ENCODE peak calls at places on chromosomes 7 and 10, in ten cellular contexts. H, X, W, N, M, P, Z, E, C and Y are unnamed samples.

GRCh38 chr10:28980264-28980663 is 302.9 kb downstream of the BAMBI start:
- DNase-seq in C (no peak), E (no peak), N (no peak), X (no peak), P (no peak), H (no peak), W (no peak), M (no peak), Z (no peak), Y (no peak)

GRCh38 chr7:107995184-107996071 is 7.5 kb downstream of the LAMB1 start:
- DNase-seq in M (no peak), H (no peak), Z (no peak), E (peak; percentile 56), P (no peak), N (no peak), W (no peak), X (no peak), C (peak; percentile 77), Y (no peak)

GRCh38 chr7:50531401-50531906 is 33.8 kb downstream of the DDC start:
- DNase-seq in E (no peak), P (no peak), W (no peak), N (no peak), H (no peak), Z (peak; percentile 37), C (no peak), X (peak; percentile 23), M (no peak), Y (no peak)

GRCh38 chr7:1355568-1356340 is 103.5 kb downstream of the MICALL2 start:
- DNase-seq in P (no peak), M (no peak), X (no peak), C (no peak), H (no peak), W (no peak), N (no peak), Z (no peak), E (no peak), Y (peak; percentile 80)

GRCh38 chr7:102469972-102470825 is 5.4 kb downstream of the LRWD1 start:
- DNase-seq in E (no peak), W (no peak), Z (no peak), C (no peak), M (no peak), N (no peak), P (no peak), X (no peak), H (peak; percentile 95), Y (peak; percentile 78)

GRCh38 chr7:1225462-1226154 is 7.1 kb upstream of the UNCX start:
- DNase-seq in E (no peak), H (no peak), Z (no peak), X (no peak), N (peak; percentile 68), P (no peak), W (no peak), C (no peak), M (no peak), Y (no peak)

GRCh38 chr10:132355297-132355696 is 23.3 kb downstream of the LRRC27 start:
- DNase-seq in M (no peak), P (no peak), N (no peak), H (no peak), Z (no peak), C (no peak), W (no peak), E (no peak), X (no peak), Y (peak; percentile 90)

GRCh38 chr7:43850348-43851116 is 18.8 kb downstream of the MRPS24 start:
- DNase-seq in P (no peak), E (peak; percentile 19), M (no peak), X (no peak), N (no peak), W (no peak), Z (no peak), C (no peak), H (no peak), Y (no peak)

GRCh38 chr7:28062197-28062988 is 118.2 kb downstream of the JAZF1 start:
- DNase-seq in H (peak; percentile 74), N (peak; percentile 77), Z (peak; percentile 70), E (peak; percentile 19), X (peak; percentile 61), P (peak; percentile 55), M (peak; percentile 10), W (peak; percentile 66), C (no peak), Y (no peak)

GRCh38 chr10:124636271-124636993 is 107.7 kb downstream of the FAM53B start:
- DNase-seq in C (no peak), Z (no peak), X (no peak), H (no peak), E (no peak), N (no peak), M (no peak), W (no peak), P (peak; percentile 62), Y (no peak)
- TF ChIP-seq CTCF in C (no peak), Z (no peak), X (peak; percentile 14), H (no peak), E (no peak), N (no peak), M (peak; percentile 48), W (no peak), P (peak; percentile 60), Y (no peak)

GRCh38 chr10:125144693-125145623 is 15.4 kb downstream of the CTBP2 start:
- DNase-seq in Z (no peak), C (no peak), X (no peak), E (no peak), H (no peak), P (peak; percentile 11), N (peak; percentile 53), M (no peak), W (no peak), Y (peak; percentile 55)
- TF ChIP-seq CTCF in Z (no peak), C (peak; percentile 57), X (peak; percentile 60), E (peak; percentile 44), H (peak; percentile 35), P (no peak), N (no peak), M (no peak), W (peak; percentile 58), Y (peak; percentile 75)

GRCh38 chr7:151859111-151859947 is 17.6 kb downstream of the PRKAG2 start:
- DNase-seq in H (peak; percentile 70), Z (no peak), P (no peak), X (no peak), N (no peak), M (no peak), C (no peak), W (peak; percentile 51), E (no peak), Y (peak; percentile 61)
- TF ChIP-seq CTCF in H (no peak), Z (no peak), P (no peak), X (no peak), N (no peak), M (no peak), C (no peak), W (no peak), E (no peak), Y (no peak)

GRCh38 chr10:88493676-88494483 is 89.2 kb downstream of the RNLS start:
- DNase-seq in X (no peak), E (no peak), C (no peak), W (no peak), Z (no peak), H (no peak), M (no peak), N (no peak), P (peak; percentile 3), Y (no peak)

GRCh38 chr10:88500656-88501055 is 82.5 kb downstream of the RNLS start:
- DNase-seq in W (no peak), H (no peak), P (no peak), N (no peak), M (no peak), Z (no peak), X (no peak), E (no peak), C (no peak), Y (no peak)

GRCh38 chr10:88499569-88500470 is 83.3 kb downstream of the RNLS start:
- DNase-seq in M (no peak), X (no peak), C (no peak), Z (no peak), E (no peak), H (no peak), W (no peak), P (no peak), N (no peak), Y (no peak)

GRCh38 chr10:88494537-88494936 is 88.6 kb downstream of the RNLS start:
- DNase-seq in E (no peak), M (no peak), C (no peak), Z (no peak), X (no peak), N (no peak), W (no peak), H (peak; percentile 47), P (no peak), Y (no peak)

GRCh38 chr10:88497878-88498277 is 85.2 kb downstream of the RNLS start:
- DNase-seq in N (no peak), X (no peak), P (no peak), M (no peak), W (no peak), E (no peak), C (no peak), H (no peak), Z (no peak), Y (no peak)
- TF ChIP-seq CTCF in N (no peak), X (no peak), P (no peak), M (no peak), W (no peak), E (no peak), C (no peak), H (no peak), Z (no peak), Y (no peak)